ENCODE peak calls at places on chromosomes 12 and 14, in ten cellular contexts. One of them, this sample, is unnamed.

GRCh38 chr14:49512147-49512551 is 74.0 kb downstream of the RPS29 start:
- DNase-seq in GM20000: no peak
- DNase-seq in foreskin keratinocyte: peak
- DNase-seq in Calu3: no peak
- DNase-seq in hepatocyte: no peak
- DNase-seq in right lobe of liver: no peak
- DNase-seq in endothelial cell: no peak
- DNase-seq in type B pancreatic cell: no peak
- DNase-seq in uterus: no peak
- DNase-seq in BE2C: no peak
- DNase-seq in this sample: peak

GRCh38 chr12:54933381-54933780 is 51.2 kb downstream of the TESPA1 start:
- DNase-seq in GM20000: no peak
- DNase-seq in foreskin keratinocyte: peak
- DNase-seq in Calu3: no peak
- DNase-seq in hepatocyte: no peak
- DNase-seq in right lobe of liver: no peak
- DNase-seq in endothelial cell: no peak
- DNase-seq in type B pancreatic cell: no peak
- DNase-seq in uterus: no peak
- DNase-seq in BE2C: no peak
- DNase-seq in this sample: peak

GRCh38 chr14:33555710-33556350 is 395.0 kb downstream of the EGLN3 start:
- DNase-seq in GM20000: no peak
- DNase-seq in foreskin keratinocyte: no peak
- DNase-seq in Calu3: no peak
- DNase-seq in hepatocyte: no peak
- DNase-seq in right lobe of liver: no peak
- DNase-seq in endothelial cell: no peak
- DNase-seq in type B pancreatic cell: no peak
- DNase-seq in uterus: no peak
- DNase-seq in BE2C: no peak
- DNase-seq in this sample: no peak

GRCh38 chr14:89826581-89826980 is 127.9 kb downstream of the EFCAB11 start:
- DNase-seq in GM20000: no peak
- DNase-seq in foreskin keratinocyte: no peak
- DNase-seq in Calu3: no peak
- DNase-seq in hepatocyte: no peak
- DNase-seq in right lobe of liver: no peak
- DNase-seq in endothelial cell: no peak
- DNase-seq in type B pancreatic cell: no peak
- DNase-seq in uterus: no peak
- DNase-seq in BE2C: no peak
- DNase-seq in this sample: no peak

GRCh38 chr12:119710374-119710773 is 42.4 kb downstream of the PRKAB1 start:
- DNase-seq in GM20000: no peak
- DNase-seq in foreskin keratinocyte: no peak
- DNase-seq in Calu3: peak
- DNase-seq in hepatocyte: no peak
- DNase-seq in right lobe of liver: no peak
- DNase-seq in endothelial cell: no peak
- DNase-seq in type B pancreatic cell: no peak
- DNase-seq in uterus: no peak
- DNase-seq in BE2C: no peak
- DNase-seq in this sample: peak

GRCh38 chr14:92850492-92850891 is 56.4 kb downstream of the GOLGA5 start:
- DNase-seq in GM20000: no peak
- DNase-seq in foreskin keratinocyte: no peak
- DNase-seq in Calu3: no peak
- DNase-seq in hepatocyte: no peak
- DNase-seq in right lobe of liver: no peak
- DNase-seq in endothelial cell: no peak
- DNase-seq in type B pancreatic cell: no peak
- DNase-seq in uterus: no peak
- DNase-seq in BE2C: peak
- DNase-seq in this sample: no peak

GRCh38 chr12:77189463-77189862 is 124.1 kb upstream of the E2F7 start:
- DNase-seq in GM20000: no peak
- DNase-seq in foreskin keratinocyte: peak
- DNase-seq in Calu3: no peak
- DNase-seq in hepatocyte: peak
- DNase-seq in right lobe of liver: no peak
- DNase-seq in endothelial cell: no peak
- DNase-seq in type B pancreatic cell: no peak
- DNase-seq in uterus: no peak
- DNase-seq in BE2C: no peak
- DNase-seq in this sample: peak

GRCh38 chr12:51730745-51731144 is 117.8 kb downstream of the FIGNL2 start:
- DNase-seq in GM20000: no peak
- DNase-seq in foreskin keratinocyte: no peak
- DNase-seq in Calu3: no peak
- DNase-seq in hepatocyte: no peak
- DNase-seq in right lobe of liver: no peak
- DNase-seq in endothelial cell: no peak
- DNase-seq in type B pancreatic cell: no peak
- DNase-seq in uterus: no peak
- DNase-seq in BE2C: no peak
- DNase-seq in this sample: no peak

GRCh38 chr12:80472912-80473500 is 29.0 kb downstream of the PTPRQ start:
- DNase-seq in GM20000: peak
- DNase-seq in foreskin keratinocyte: peak
- DNase-seq in Calu3: peak
- DNase-seq in hepatocyte: peak
- DNase-seq in right lobe of liver: no peak
- DNase-seq in endothelial cell: no peak
- DNase-seq in type B pancreatic cell: no peak
- DNase-seq in uterus: no peak
- DNase-seq in BE2C: peak
- DNase-seq in this sample: peak
- TF ChIP-seq CTCF in GM20000: peak
- TF ChIP-seq CTCF in foreskin keratinocyte: peak
- TF ChIP-seq CTCF in Calu3: peak
- TF ChIP-seq CTCF in hepatocyte: peak
- TF ChIP-seq CTCF in right lobe of liver: peak
- TF ChIP-seq CTCF in endothelial cell: peak
- TF ChIP-seq CTCF in type B pancreatic cell: peak
- TF ChIP-seq CTCF in uterus: peak
- TF ChIP-seq CTCF in BE2C: peak
- TF ChIP-seq CTCF in this sample: peak

GRCh38 chr12:109910969-109911348 is 10.9 kb downstream of the TCHP start:
- DNase-seq in GM20000: no peak
- DNase-seq in foreskin keratinocyte: no peak
- DNase-seq in Calu3: peak
- DNase-seq in hepatocyte: peak
- DNase-seq in right lobe of liver: no peak
- DNase-seq in endothelial cell: peak
- DNase-seq in type B pancreatic cell: no peak
- DNase-seq in uterus: no peak
- DNase-seq in BE2C: peak
- DNase-seq in this sample: peak
- TF ChIP-seq CTCF in GM20000: peak
- TF ChIP-seq CTCF in foreskin keratinocyte: peak
- TF ChIP-seq CTCF in Calu3: no peak
- TF ChIP-seq CTCF in hepatocyte: peak
- TF ChIP-seq CTCF in right lobe of liver: peak
- TF ChIP-seq CTCF in endothelial cell: peak
- TF ChIP-seq CTCF in type B pancreatic cell: peak
- TF ChIP-seq CTCF in uterus: no peak
- TF ChIP-seq CTCF in BE2C: peak
- TF ChIP-seq CTCF in this sample: no peak

GRCh38 chr14:37597538-37598084 is 2.2 kb downstream of the TTC6 start:
- DNase-seq in GM20000: peak
- DNase-seq in foreskin keratinocyte: no peak
- DNase-seq in Calu3: no peak
- DNase-seq in hepatocyte: peak
- DNase-seq in right lobe of liver: no peak
- DNase-seq in endothelial cell: peak
- DNase-seq in type B pancreatic cell: no peak
- DNase-seq in uterus: no peak
- DNase-seq in BE2C: no peak
- DNase-seq in this sample: no peak
- TF ChIP-seq CTCF in GM20000: no peak
- TF ChIP-seq CTCF in foreskin keratinocyte: peak
- TF ChIP-seq CTCF in Calu3: no peak
- TF ChIP-seq CTCF in hepatocyte: peak
- TF ChIP-seq CTCF in right lobe of liver: no peak
- TF ChIP-seq CTCF in endothelial cell: peak
- TF ChIP-seq CTCF in type B pancreatic cell: peak
- TF ChIP-seq CTCF in uterus: no peak
- TF ChIP-seq CTCF in BE2C: peak
- TF ChIP-seq CTCF in this sample: no peak

DNA sequence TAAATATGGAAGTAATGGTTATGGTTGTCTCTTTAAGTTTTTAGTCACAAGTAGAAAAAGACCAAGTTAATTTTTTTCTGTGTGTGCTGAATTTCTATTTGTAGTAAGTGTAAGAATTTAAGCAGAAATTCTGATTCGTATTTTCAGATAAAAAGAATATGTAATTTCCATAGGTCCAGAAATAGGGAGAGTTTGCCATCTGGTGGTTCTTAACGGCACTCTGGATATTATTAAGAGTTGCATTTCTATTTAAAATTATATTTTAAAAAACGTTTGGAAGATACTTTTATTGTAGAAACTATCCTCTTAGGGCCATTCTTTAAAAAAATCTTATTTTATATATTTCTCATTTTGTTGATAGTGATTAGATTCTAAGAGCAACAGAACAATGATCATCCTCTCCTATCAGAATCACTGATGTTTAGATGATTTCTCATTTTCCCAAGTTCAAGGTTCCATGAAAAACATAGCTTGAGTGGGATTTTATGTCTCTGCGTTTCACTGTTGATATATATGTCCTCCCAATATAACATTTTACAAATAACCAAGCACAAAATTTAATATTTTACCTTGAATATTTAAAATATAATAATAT is 88.3 kb downstream of the LRRK2 start:
- DNase-seq in GM20000: no peak
- DNase-seq in foreskin keratinocyte: no peak
- DNase-seq in Calu3: peak
- DNase-seq in hepatocyte: peak
- DNase-seq in right lobe of liver: no peak
- DNase-seq in endothelial cell: no peak
- DNase-seq in type B pancreatic cell: no peak
- DNase-seq in uterus: no peak
- DNase-seq in BE2C: no peak
- DNase-seq in this sample: peak
- TF ChIP-seq CTCF in GM20000: no peak
- TF ChIP-seq CTCF in foreskin keratinocyte: peak
- TF ChIP-seq CTCF in Calu3: peak
- TF ChIP-seq CTCF in hepatocyte: peak
- TF ChIP-seq CTCF in right lobe of liver: peak
- TF ChIP-seq CTCF in endothelial cell: peak
- TF ChIP-seq CTCF in type B pancreatic cell: peak
- TF ChIP-seq CTCF in uterus: no peak
- TF ChIP-seq CTCF in BE2C: peak
- TF ChIP-seq CTCF in this sample: peak

This sample was measured in RWPE1.